ENCODE peak calls at places on chromosome 21, in six cellular contexts. H is HCT116, B is GM12878, I is DND-41, Q is neural progenitor cell, Z is fibroblast of lung. X is an unnamed sample.

GRCh38 chr21:41847066-41847804 is 31.9 kb downstream of the PRDM15 start:
- DNase-seq in Z (no peak), B (no peak), I (no peak), H (no peak), Q (peak; percentile 41), X (no peak)

GRCh38 chr21:46112731-46113215 is 14.9 kb downstream of the COL6A2 start:
- DNase-seq in Q (no peak), H (no peak), I (no peak), B (no peak), Z (no peak), X (no peak)

GRCh38 chr21:31289702-31290101 is 54.4 kb downstream of the TIAM1 start:
- DNase-seq in Q (no peak), I (no peak), B (peak; percentile 46), Z (no peak), H (no peak), X (no peak)

GRCh38 chr21:44509539-44509938 is 30.5 kb downstream of the KRTAP10-1 start:
- DNase-seq in I (peak; percentile 35), H (peak; percentile 29), B (no peak), Z (no peak), Q (no peak), X (no peak)

GRCh38 chr21:25767921-25768320 is 33.1 kb downstream of the GABPA start:
- DNase-seq in H (no peak), I (no peak), Z (no peak), Q (no peak), B (no peak), X (no peak)

GRCh38 chr21:31706562-31706961 is 25.4 kb downstream of the SCAF4 start:
- DNase-seq in B (no peak), I (no peak), H (no peak), Z (no peak), Q (peak; percentile 12), X (no peak)

GRCh38 chr21:45987121-45987711 is 5.6 kb downstream of the COL6A1 start:
- DNase-seq in I (no peak), H (no peak), Z (no peak), Q (no peak), B (no peak), X (no peak)

GRCh38 chr21:28089599-28090421 is 902.9 kb downstream of the LTN1 start:
- DNase-seq in H (no peak), I (no peak), Q (peak; percentile 3), B (no peak), Z (no peak), X (no peak)

GRCh38 chr21:27393726-27394125 is 426.8 kb upstream of the ADAMTS5 start:
- DNase-seq in I (no peak), Z (no peak), B (no peak), H (no peak), Q (no peak), X (no peak)

GRCh38 chr21:26948194-26948593 is 18.7 kb downstream of the ADAMTS5 start:
- DNase-seq in Q (no peak), H (no peak), I (no peak), B (no peak), Z (no peak), X (no peak)

GRCh38 chr21:20720623-20721022 is 277.6 kb upstream of the NCAM2 start:
- DNase-seq in Q (no peak), H (no peak), I (no peak), B (no peak), Z (peak; percentile 33), X (no peak)

GRCh38 chr21:31135536-31136184 is 97.4 kb upstream of the KRTAP19-8 start:
- DNase-seq in H (no peak), Z (peak; percentile 27), Q (no peak), I (no peak), B (no peak), X (no peak)

GRCh38 chr21:21262048-21262447 is 263.8 kb downstream of the NCAM2 start:
- DNase-seq in B (no peak), Q (no peak), I (peak; percentile 56), H (no peak), Z (no peak), X (no peak)

GRCh38 chr21:28375708-28376385 is 616.8 kb downstream of the LTN1 start:
- DNase-seq in Z (peak; percentile 68), H (no peak), I (no peak), B (no peak), Q (no peak), X (no peak)

GRCh38 chr21:26842976-26843911 is 2.0 kb downstream of the ADAMTS1 start:
- DNase-seq in Q (peak; percentile 81), Z (peak; percentile 94), H (no peak), I (no peak), B (no peak), X (no peak)

GRCh38 chr21:44748621-44749020 is 37.2 kb upstream of the TSPEAR start:
- DNase-seq in Z (no peak), H (no peak), B (no peak), Q (no peak), I (no peak), X (no peak)

GRCh38 chr21:45405819-45406762 is 1.1 kb downstream of the COL18A1 start:
- DNase-seq in H (no peak), B (no peak), Q (peak; percentile 95), I (no peak), Z (peak; percentile 68), X (no peak)

GRCh38 chr21:44947111-44947929 is 7.5 kb downstream of the SLX9 start:
- DNase-seq in Q (no peak), H (no peak), I (no peak), B (no peak), Z (no peak), X (no peak)

GRCh38 chr21:26800455-26801454 is 44.5 kb downstream of the ADAMTS1 start:
- DNase-seq in Q (no peak), H (no peak), Z (no peak), I (no peak), B (no peak), X (no peak)

GRCh38 chr21:15289896-15290841 is 225.4 kb upstream of the NRIP1 start:
- DNase-seq in H (no peak), B (no peak), Z (no peak), I (no peak), Q (peak; percentile 87), X (no peak)
- H3K4me3 ChIP-seq in H (no peak overlapping the region), B (no peak overlapping the region), Z (no peak overlapping the region), I (no peak overlapping the region), Q (no peak overlapping the region), X (no peak overlapping the region)

DNA sequence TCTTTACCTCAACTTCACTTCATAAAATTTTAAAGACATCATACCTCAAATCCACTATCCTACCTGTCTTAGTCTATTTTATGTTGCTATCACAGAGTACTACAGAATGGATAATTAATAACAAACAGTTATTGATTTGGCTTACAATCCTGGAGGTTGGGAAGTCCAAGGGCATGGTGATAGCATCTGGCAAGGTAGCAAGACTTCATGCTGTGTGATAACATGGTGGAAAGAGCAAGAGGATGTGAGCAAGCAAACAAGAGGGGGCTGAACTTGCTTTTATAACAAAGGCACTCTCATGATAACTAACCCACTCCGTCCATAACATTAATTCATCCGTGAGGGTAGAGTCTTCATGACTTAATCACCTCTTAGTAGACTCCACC is 33.8 kb downstream of the C21orf91 start:
- DNase-seq in Z (no peak), B (no peak), H (no peak), I (no peak), Q (no peak), X (no peak)
- H3K9ac ChIP-seq in Z (no peak overlapping the region), B (peak overlapping the region; percentile 42), H (no peak overlapping the region), I (no peak overlapping the region), Q (no peak overlapping the region), X (no peak overlapping the region)

GRCh38 chr21:34890724-34891609 is 158.1 kb downstream of the RUNX1 start:
- DNase-seq in H (no peak), B (no peak), Z (peak; percentile 61), I (no peak), Q (peak; percentile 72), X (no peak)
- TF ChIP-seq EZH2 in H (no peak), B (no peak), Z (no peak), I (no peak), Q (peak; percentile 96), X (peak; percentile 88)

GRCh38 chr21:43332872-43333300 is 94.0 kb downstream of the SIK1 start:
- DNase-seq in B (no peak), I (no peak), H (no peak), Z (no peak), Q (peak; percentile 31), X (no peak)
- H3K4me3 ChIP-seq in B (no peak overlapping the region), I (no peak overlapping the region), H (no peak overlapping the region), Z (no peak overlapping the region), Q (no peak overlapping the region), X (no peak overlapping the region)

GRCh38 chr21:15149825-15150224 is 85.0 kb upstream of the NRIP1 start:
- DNase-seq in B (no peak), Z (no peak), Q (no peak), I (no peak), H (no peak), X (no peak)

GRCh38 chr21:15151385-15152103 is 86.7 kb upstream of the NRIP1 start:
- DNase-seq in Z (no peak), B (no peak), Q (no peak), I (no peak), H (no peak), X (no peak)

GRCh38 chr21:15152591-15152990 is 87.8 kb upstream of the NRIP1 start:
- DNase-seq in H (no peak), I (no peak), Q (no peak), B (no peak), Z (no peak), X (no peak)
- H3K9ac ChIP-seq in H (no peak overlapping the region), I (no peak overlapping the region), Q (no peak overlapping the region), B (no peak overlapping the region), Z (no peak overlapping the region), X (no peak overlapping the region)

GRCh38 chr21:33019516-33019884 is 6.2 kb upstream of the OLIG2 start:
- DNase-seq in B (no peak), Q (no peak), H (no peak), I (no peak), Z (no peak), X (no peak)
- TF ChIP-seq EZH2 in B (no peak), Q (no peak), H (no peak), I (no peak), Z (no peak), X (no peak)

DNA sequence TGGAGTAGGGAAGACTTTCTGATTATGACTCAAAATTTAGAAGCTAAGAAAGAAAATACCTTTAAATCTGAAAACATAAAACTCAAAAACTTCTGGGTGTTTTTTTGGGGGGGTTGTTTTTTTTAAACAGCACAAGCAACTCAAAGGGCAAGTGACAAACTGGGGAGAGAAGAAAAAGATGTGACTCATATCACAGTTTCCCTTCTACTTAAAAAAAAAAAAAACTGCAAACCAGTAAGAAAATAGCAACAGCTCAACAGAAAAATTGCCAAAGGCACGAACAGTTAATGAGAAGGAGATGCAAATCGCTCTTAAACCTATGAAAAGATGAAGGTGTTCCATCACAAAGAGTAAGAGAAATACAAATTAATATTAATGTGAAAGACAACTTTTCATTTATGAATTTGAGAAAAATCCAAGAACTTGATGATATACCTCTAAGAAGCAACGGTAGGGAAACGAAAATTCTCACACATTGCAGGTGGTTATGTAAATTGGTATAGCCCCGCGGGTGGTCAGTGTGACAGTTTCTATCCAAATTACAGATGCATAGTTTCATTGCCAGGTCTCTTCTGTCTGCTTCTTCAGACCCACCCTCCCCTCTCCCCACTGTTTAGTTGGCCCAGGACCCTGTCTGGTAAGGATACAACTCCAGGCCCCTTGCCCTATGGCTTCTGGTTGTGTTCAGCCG is 9.0 kb downstream of the IFNAR2 start:
- DNase-seq in B (peak; percentile 76), Z (peak; percentile 21), H (no peak), Q (no peak), I (no peak), X (no peak)
- H3K4me3 ChIP-seq in B (peak overlapping the region; percentile 66), Z (no peak overlapping the region), H (no peak overlapping the region), Q (no peak overlapping the region), I (no peak overlapping the region), X (no peak overlapping the region)

X was measured in SK-N-MC.